ENCODE peak calls at places on chromosomes 5 and 9, in eight cellular contexts. G is HepG2, V is GM12878, C is HCT116, S is H1, K is K562, R is SK-N-SH, L is endothelial cell of umbilical vein. H is an unnamed sample.

GRCh38 chr5:2702096-2702879 is 49.2 kb downstream of the IRX2 start:
- DNase-seq in V (no peak), G (no peak), R (no peak), K (no peak), S (no peak), L (no peak), C (no peak), H (no peak)

GRCh38 chr5:157539623-157540022 is 36.0 kb downstream of the ADAM19 start:
- DNase-seq in K (no peak), C (no peak), R (no peak), G (no peak), V (no peak), L (no peak), S (no peak), H (no peak)

GRCh38 chr5:181053760-181054122 is 13.7 kb downstream of the BTNL9 start:
- DNase-seq in C (no peak), L (no peak), S (no peak), K (no peak), V (no peak), R (no peak), G (no peak), H (no peak)

GRCh38 chr9:107612136-107612535 is 122.6 kb upstream of the KLF4 start:
- DNase-seq in L (no peak), S (no peak), V (no peak), C (no peak), R (no peak), G (no peak), K (no peak), H (no peak)

GRCh38 chr5:15387931-15388330 is 112.0 kb upstream of the FBXL7 start:
- DNase-seq in C (no peak), V (no peak), K (no peak), R (no peak), L (no peak), G (peak), S (no peak), H (no peak)

GRCh38 chr9:84668204-84669007 is 1.1 kb upstream of the NTRK2 start:
- DNase-seq in L (peak), S (peak), C (peak), K (no peak), R (peak), G (no peak), V (no peak), H (peak)

GRCh38 chr9:10690546-10690945 is 77.7 kb upstream of the PTPRD start:
- DNase-seq in L (no peak), S (no peak), K (no peak), G (no peak), R (no peak), V (no peak), C (no peak), H (no peak)

GRCh38 chr9:36217256-36217968 is 26.7 kb downstream of the CLTA start:
- DNase-seq in V (no peak), R (no peak), S (no peak), G (no peak), K (no peak), L (no peak), C (no peak), H (no peak)

GRCh38 chr9:91486699-91487497 is 63.3 kb upstream of the NFIL3 start:
- DNase-seq in C (no peak), S (no peak), K (peak), L (no peak), V (no peak), G (no peak), R (no peak), H (no peak)

GRCh38 chr5:86918246-86918645 is 300.5 kb downstream of the COX7C start:
- DNase-seq in S (no peak), G (no peak), K (no peak), V (no peak), L (no peak), R (no peak), C (no peak), H (no peak)

GRCh38 chr5:178730940-178731265 is 444 bp upstream of the ZNF354A start:
- DNase-seq in V (no peak), C (no peak), R (no peak), G (no peak), L (no peak), S (no peak), K (no peak), H (no peak)

GRCh38 chr9:82223442-82223841 is 234.9 kb downstream of the SPATA31D1 start:
- DNase-seq in C (no peak), L (no peak), G (no peak), V (no peak), S (no peak), K (no peak), R (no peak), H (no peak)

GRCh38 chr5:150895431-150896428 is 9.1 kb downstream of the ZNF300 start:
- DNase-seq in S (no peak), C (no peak), K (no peak), V (no peak), L (no peak), G (no peak), R (no peak), H (no peak)

GRCh38 chr5:100889165-100889564 is 13.9 kb downstream of the ST8SIA4 start:
- DNase-seq in C (no peak), G (no peak), V (no peak), L (no peak), R (no peak), S (no peak), K (no peak), H (no peak)

GRCh38 chr5:169302491-169303118 is 1.7 kb upstream of the SLIT3 start:
- DNase-seq in C (peak), L (peak), K (peak), S (no peak), V (peak), G (peak), R (peak), H (peak)

GRCh38 chr9:35944173-35944572 is 13.8 kb downstream of the OR2S2 start:
- DNase-seq in K (no peak), L (no peak), C (no peak), V (no peak), G (no peak), R (no peak), S (no peak), H (no peak)

GRCh38 chr9:109191746-109192145 is 24.7 kb upstream of the FRRS1L start:
- DNase-seq in R (no peak), G (no peak), V (no peak), S (no peak), K (no peak), C (no peak), L (no peak), H (no peak)

GRCh38 chr5:90709323-90710148 is 150.9 kb downstream of the ADGRV1 start:
- DNase-seq in V (no peak), C (peak), L (peak), R (peak), K (peak), S (no peak), G (peak), H (peak)

GRCh38 chr5:120449501-120449900 is 14.6 kb upstream of the PRR16 start:
- DNase-seq in C (no peak), S (no peak), G (no peak), R (no peak), V (no peak), K (no peak), L (no peak), H (no peak)

GRCh38 chr9:92563701-92564100 is 27.9 kb upstream of the ECM2 start:
- DNase-seq in L (no peak), R (no peak), G (no peak), K (no peak), S (no peak), C (no peak), V (no peak), H (no peak)

GRCh38 chr5:94969174-94969573 is 315.7 kb downstream of the MCTP1 start:
- DNase-seq in V (no peak), C (peak), K (no peak), G (no peak), R (no peak), S (no peak), L (peak), H (no peak)

GRCh38 chr9:131668439-131669233 is 71.2 kb downstream of the RAPGEF1 start:
- DNase-seq in S (no peak), C (no peak), K (peak), V (peak), R (peak), G (peak), L (peak), H (no peak)

GRCh38 chr5:80656425-80656824 is 1.6 kb upstream of the DHFR start:
- DNase-seq in R (no peak), C (no peak), G (peak), V (no peak), K (peak), S (no peak), L (no peak), H (no peak)

GRCh38 chr9:886886-887285 is 45.4 kb downstream of the DMRT1 start:
- DNase-seq in R (no peak), V (no peak), S (no peak), G (no peak), L (no peak), K (no peak), C (no peak), H (no peak)

GRCh38 chr9:97740848-97741821 is 44.0 kb upstream of the XPA start:
- DNase-seq in C (no peak), K (peak), G (no peak), S (peak), V (no peak), R (peak), L (peak), H (no peak)

GRCh38 chr5:90134892-90135291 is 274.7 kb downstream of the CETN3 start:
- DNase-seq in L (peak), G (no peak), V (no peak), K (no peak), S (no peak), R (no peak), C (no peak), H (no peak)

GRCh38 chr5:39570418-39571027 is 145.7 kb upstream of the DAB2 start:
- DNase-seq in S (no peak), C (peak), V (no peak), G (peak), L (peak), K (peak), R (peak), H (no peak)

GRCh38 chr9:6224393-6225154 is 9.0 kb downstream of the IL33 start:
- DNase-seq in C (no peak), V (no peak), K (no peak), G (no peak), R (no peak), L (no peak), S (no peak), H (no peak)

GRCh38 chr5:7250609-7251008 is 145.3 kb upstream of the ADCY2 start:
- DNase-seq in L (no peak), K (no peak), R (no peak), S (no peak), C (no peak), V (no peak), G (no peak), H (no peak)

GRCh38 chr5:169706070-169706469 is 69.0 kb downstream of the DOCK2 start:
- DNase-seq in C (no peak), S (no peak), L (no peak), G (no peak), K (no peak), V (no peak), R (no peak), H (no peak)

GRCh38 chr9:14661421-14662059 is 31.7 kb downstream of the ZDHHC21 start:
- DNase-seq in V (no peak), R (peak), K (peak), L (peak), G (peak), S (no peak), C (no peak), H (peak)

GRCh38 chr5:93583799-93584530 is 943 bp downstream of the NR2F1 start:
- DNase-seq in C (no peak), V (no peak), L (peak), G (peak), R (peak), K (no peak), S (no peak), H (no peak)

GRCh38 chr5:142404046-142404477 is 79.2 kb upstream of the SPRY4 start:
- DNase-seq in R (no peak), V (no peak), C (no peak), S (no peak), L (no peak), K (no peak), G (no peak), H (no peak)
- TF ChIP-seq POLR2AphosphoS5 in R (no peak), V (no peak), C (no peak), S (no peak), L (no peak), K (no peak), G (no peak), H (no peak)

GRCh38 chr5:164115420-164115819 is 610.0 kb downstream of the MAT2B start:
- DNase-seq in R (no peak), S (no peak), K (no peak), G (no peak), C (no peak), L (no peak), V (no peak), H (no peak)

DNA sequence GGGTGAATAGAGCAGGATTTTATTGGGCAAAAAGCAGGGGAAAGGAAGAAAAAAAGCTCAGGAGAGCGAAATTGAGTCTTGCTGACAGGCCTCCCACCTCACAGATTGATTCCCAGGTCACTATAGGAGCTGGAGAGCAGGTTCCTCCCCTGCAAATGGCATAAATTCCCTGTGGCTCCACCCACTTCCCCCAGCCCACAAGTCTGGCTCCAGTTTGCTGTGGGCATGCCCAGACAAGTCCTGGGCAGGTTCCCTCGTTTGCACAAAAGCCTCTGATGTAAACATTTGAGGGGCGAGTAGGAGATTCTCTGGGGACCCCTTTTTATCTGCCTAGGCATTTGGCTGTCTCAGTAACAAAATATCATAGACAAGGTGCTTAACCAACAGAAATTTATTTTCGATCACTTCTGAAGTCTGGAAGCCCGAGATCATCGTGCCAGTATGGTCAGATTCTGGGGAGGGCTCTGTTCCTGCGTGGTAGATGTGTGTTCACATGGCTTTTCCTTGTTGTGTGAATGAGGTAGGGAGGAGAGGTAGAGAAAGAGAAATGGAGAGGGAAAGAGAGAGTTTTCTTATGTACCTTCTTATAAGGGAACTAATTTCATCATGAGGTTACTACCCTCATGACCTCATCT is 614.5 kb downstream of the MAT2B start:
- DNase-seq in G (peak), L (peak), R (no peak), K (no peak), S (no peak), C (no peak), V (no peak), H (no peak)
- H3K9ac ChIP-seq in G (no peak), L (no peak), R (no peak), K (no peak), S (no peak), C (no peak), V (no peak), H (no peak)

GRCh38 chr9:136050706-136051567 is 44.2 kb downstream of the NACC2 start:
- DNase-seq in C (no peak), S (no peak), L (peak), G (peak), K (no peak), V (no peak), R (peak), H (no peak)
- H3K27ac ChIP-seq in C (peak), S (no peak), L (peak), G (peak), K (no peak), V (no peak), R (peak), H (peak)

DNA sequence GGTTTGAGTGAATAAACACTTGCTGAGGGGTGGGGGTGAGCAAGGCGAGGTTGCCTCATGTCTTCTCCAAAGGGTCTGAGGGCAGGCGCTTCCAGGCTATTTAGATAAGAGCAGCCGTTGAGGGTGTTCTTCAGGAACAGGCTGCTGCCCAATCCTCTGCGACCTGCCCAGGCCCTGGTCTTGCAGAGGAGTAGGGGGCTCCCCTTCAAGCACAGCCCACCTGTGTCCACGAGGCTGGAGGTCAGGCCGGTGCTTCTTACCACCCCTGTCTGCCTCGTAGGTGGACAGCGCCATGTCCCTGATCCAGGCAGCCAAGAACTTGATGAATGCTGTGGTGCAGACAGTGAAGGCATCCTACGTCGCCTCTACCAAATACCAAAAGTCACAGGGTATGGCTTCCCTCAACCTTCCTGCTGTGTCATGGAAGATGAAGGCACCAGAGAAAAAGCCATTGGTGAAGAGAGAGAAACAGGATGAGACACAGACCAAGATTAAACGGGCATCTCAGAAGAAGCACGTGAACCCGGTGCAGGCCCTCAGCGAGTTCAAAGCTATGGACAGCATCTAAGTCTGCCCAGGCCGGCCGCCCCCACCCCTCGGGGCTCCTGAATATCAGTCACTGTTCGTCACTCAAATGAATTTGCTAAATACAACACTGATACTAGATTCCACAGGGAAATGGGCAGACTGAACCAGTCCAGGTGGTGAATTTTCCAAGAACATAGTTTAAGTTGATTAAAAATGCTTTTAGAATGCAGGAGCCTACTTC is 58.6 kb upstream of the LRRTM2 start:
- DNase-seq in G (no peak), V (no peak), K (no peak), R (no peak), C (no peak), S (no peak), L (no peak), H (no peak)
- TF ChIP-seq POLR2AphosphoS5 in G (no peak), V (no peak), K (no peak), R (no peak), C (no peak), S (peak), L (no peak), H (no peak)

DNA sequence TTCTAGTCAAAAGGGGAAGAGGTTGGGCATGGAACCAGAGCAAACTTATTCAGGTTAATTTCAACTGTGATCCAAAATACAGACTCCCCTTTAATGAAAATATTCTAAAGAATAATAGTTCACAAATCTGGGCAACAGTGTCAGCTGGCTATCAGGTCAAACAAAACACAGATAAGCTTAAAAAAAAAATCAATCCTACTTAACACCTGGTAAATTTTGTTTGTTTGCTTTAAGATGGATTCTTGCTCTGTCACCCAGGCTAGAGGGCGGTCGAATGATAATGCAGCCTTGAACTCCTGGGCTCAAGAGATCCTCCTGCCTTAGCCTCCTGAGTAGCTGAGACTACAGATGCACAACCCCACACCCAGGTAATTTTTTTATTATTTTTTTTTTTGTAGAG is 89.0 kb downstream of the UBAP2 start:
- DNase-seq in C (no peak), S (no peak), V (no peak), R (no peak), G (no peak), L (no peak), K (no peak), H (no peak)
- H3K9ac ChIP-seq in C (no peak), S (no peak), V (no peak), R (no peak), G (no peak), L (no peak), K (no peak), H (no peak)

DNA sequence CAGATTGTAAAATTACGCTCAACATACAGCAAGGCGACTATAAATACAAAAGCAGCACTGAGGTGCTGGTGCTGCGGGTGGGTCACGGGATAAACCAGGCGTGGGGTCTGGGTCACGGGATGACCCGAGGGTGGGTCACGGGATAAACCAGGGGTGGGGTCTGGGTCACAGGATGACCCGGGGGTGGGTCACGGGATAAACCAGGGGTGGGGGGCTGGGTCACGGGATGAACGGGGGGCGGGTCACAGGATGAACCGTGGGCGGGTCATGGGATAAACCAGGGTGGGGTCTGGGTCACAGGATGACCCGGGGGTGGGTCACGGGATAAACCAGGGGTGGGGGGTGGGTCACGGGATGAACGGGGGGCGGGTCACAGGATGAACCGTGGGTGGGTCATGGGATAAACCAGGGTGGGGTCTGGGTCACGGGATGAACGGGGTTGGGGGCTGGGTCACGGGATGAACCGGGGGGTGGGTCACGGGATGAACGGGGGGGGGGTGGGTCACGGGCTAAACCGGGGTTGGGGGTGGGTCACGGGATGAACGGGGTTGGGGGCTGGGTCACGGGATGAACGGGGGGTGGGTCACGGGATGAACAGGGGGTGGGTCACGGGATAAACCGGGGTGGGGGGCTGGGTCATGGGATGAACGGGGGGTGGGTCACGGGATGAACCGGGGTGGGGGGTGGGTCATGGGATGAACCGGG is 30.2 kb upstream of the SLC9A3 start:
- DNase-seq in S (no peak), G (no peak), K (no peak), C (no peak), V (no peak), R (no peak), L (no peak), H (no peak)
- H3K27ac ChIP-seq in S (no peak), G (no peak), K (no peak), C (no peak), V (no peak), R (no peak), L (no peak), H (no peak)

GRCh38 chr5:168086104-168086610 is 205.3 kb upstream of the WWC1 start:
- DNase-seq in L (no peak), C (no peak), K (no peak), G (peak), V (no peak), S (no peak), R (no peak), H (peak)
- TF ChIP-seq POLR2AphosphoS5 in L (no peak), C (no peak), K (no peak), G (no peak), V (no peak), S (no peak), R (no peak), H (peak)

GRCh38 chr9:75810063-75810462 is 80.4 kb upstream of the PCSK5 start:
- DNase-seq in R (no peak), K (no peak), G (no peak), S (no peak), C (no peak), L (no peak), V (no peak), H (no peak)
- H3K9ac ChIP-seq in R (no peak), K (no peak), G (no peak), S (no peak), C (no peak), L (no peak), V (no peak), H (no peak)

H was measured in SK-N-MC.